ENCODE peak calls at places on chromosomes 11 and 22, in seven cellular contexts. Y is BJ, Q is tibial nerve, G is body of pancreas, T is OCI-LY7, A is thoracic aorta, B is endothelial cell of umbilical vein. F is an unnamed sample.

GRCh38 chr22:31039393-31039792 is 41.7 kb upstream of the SMTN start:
- DNase-seq in Y (peak; percentile 71), Q (peak; percentile 19), G (no peak), A (no peak), T (no peak), B (no peak), F (peak; percentile 68)

GRCh38 chr22:32897400-32897799 is 95.9 kb downstream of the TIMP3 start:
- DNase-seq in T (no peak), Y (peak; percentile 59), A (no peak), G (no peak), B (no peak), Q (no peak), F (peak; percentile 57)

GRCh38 chr22:49735411-49736311 is 92.0 kb downstream of the BRD1 start:
- DNase-seq in T (no peak), B (peak; percentile 8), Q (no peak), A (no peak), G (no peak), Y (no peak), F (no peak)

GRCh38 chr22:22019659-22020424 is 37.3 kb upstream of the TOP3B start:
- DNase-seq in Y (no peak), G (no peak), B (no peak), T (no peak), A (no peak), Q (no peak), F (no peak)

GRCh38 chr11:12390687-12391110 is 13.3 kb downstream of the PARVA start:
- DNase-seq in Y (no peak), B (no peak), T (no peak), Q (no peak), A (no peak), G (no peak), F (no peak)

GRCh38 chr11:126772267-126772666 is 228.3 kb downstream of the KIRREL3 start:
- DNase-seq in A (no peak), G (no peak), Q (no peak), Y (no peak), B (no peak), T (no peak), F (no peak)

GRCh38 chr11:103450241-103450640 is 341.0 kb downstream of the DYNC2H1 start:
- DNase-seq in G (no peak), Q (no peak), Y (no peak), B (no peak), T (no peak), A (no peak), F (peak; percentile 80)

GRCh38 chr11:104609297-104609696 is 289.0 kb downstream of the CASP12 start:
- DNase-seq in T (peak; percentile 41), G (peak; percentile 16), Q (no peak), A (no peak), B (peak; percentile 80), Y (no peak), F (peak; percentile 95)

GRCh38 chr11:1197886-1198765 is 24.7 kb upstream of the MUC5B start:
- DNase-seq in B (no peak), Y (no peak), G (peak; percentile 9), Q (no peak), T (no peak), A (peak; percentile 1), F (no peak)

GRCh38 chr11:47271328-47271727 is 1.4 kb downstream of the MADD start:
- DNase-seq in B (no peak), T (peak; percentile 25), Q (no peak), G (no peak), Y (no peak), A (no peak), F (no peak)
- H3K4me3 ChIP-seq in B (no peak overlapping the region), T (peak overlapping the region; percentile 78), Q (no peak overlapping the region), G (no peak overlapping the region), Y (peak overlapping the region; percentile 1), A (peak overlapping the region; percentile 94), F (peak overlapping the region; percentile 80)

GRCh38 chr11:64449381-64450167 is 90.6 kb downstream of the RPS6KA4 start:
- DNase-seq in Q (no peak), B (peak; percentile 59), T (peak; percentile 82), A (no peak), Y (no peak), G (peak; percentile 73), F (peak; percentile 66)
- H3K4me3 ChIP-seq in Q (peak overlapping the region; percentile 6), B (no peak overlapping the region), T (peak overlapping the region; percentile 56), A (peak overlapping the region; percentile 70), Y (no peak overlapping the region), G (no peak overlapping the region), F (no peak overlapping the region)

GRCh38 chr11:76382209-76382608 is 1.1 kb downstream of the GVQW3 start:
- DNase-seq in T (peak; percentile 70), G (no peak), Q (no peak), Y (no peak), A (no peak), B (no peak), F (no peak)
- H3K4me3 ChIP-seq in T (peak overlapping the region; percentile 94), G (peak overlapping the region; percentile 64), Q (no peak overlapping the region), Y (no peak overlapping the region), A (no peak overlapping the region), B (peak overlapping the region; percentile 89), F (no peak overlapping the region)

GRCh38 chr11:27388001-27388400 is 25.0 kb upstream of the CCDC34 start:
- DNase-seq in B (no peak), A (no peak), Q (no peak), T (no peak), Y (no peak), G (no peak), F (no peak)
- H3K4me3 ChIP-seq in B (no peak overlapping the region), A (no peak overlapping the region), Q (no peak overlapping the region), T (no peak overlapping the region), Y (no peak overlapping the region), G (no peak overlapping the region), F (no peak overlapping the region)

GRCh38 chr11:60274462-60274861 is 6.0 kb upstream of the MS4A4A start:
- DNase-seq in G (no peak), Q (no peak), B (no peak), T (no peak), Y (no peak), A (no peak), F (no peak)
- H3K4me3 ChIP-seq in G (no peak overlapping the region), Q (no peak overlapping the region), B (no peak overlapping the region), T (no peak overlapping the region), Y (no peak overlapping the region), A (no peak overlapping the region), F (no peak overlapping the region)

GRCh38 chr11:7515544-7515943 is 1.7 kb downstream of the PPFIBP2 start:
- DNase-seq in A (no peak), T (no peak), G (no peak), B (no peak), Y (no peak), Q (no peak), F (no peak)

GRCh38 chr11:7518811-7519562 is 5.2 kb downstream of the PPFIBP2 start:
- DNase-seq in Y (no peak), T (no peak), A (no peak), G (no peak), B (no peak), Q (no peak), F (no peak)

GRCh38 chr11:7513210-7514098 is at the start of gene PPFIBP2:
- DNase-seq in B (peak; percentile 63), T (peak; percentile 86), A (peak; percentile 27), Y (no peak), G (peak; percentile 84), Q (peak; percentile 66), F (peak; percentile 66)

GRCh38 chr11:7514099-7514725 is 413 bp downstream of the PPFIBP2 start:
- DNase-seq in Q (no peak), Y (no peak), B (no peak), T (peak; percentile 41), A (no peak), G (no peak), F (no peak)

GRCh38 chr11:7516488-7516887 is 2.7 kb downstream of the PPFIBP2 start:
- DNase-seq in B (no peak), Y (no peak), Q (no peak), T (peak; percentile 90), G (no peak), A (no peak), F (no peak)
- H3K4me3 ChIP-seq in B (no peak overlapping the region), Y (no peak overlapping the region), Q (no peak overlapping the region), T (peak overlapping the region; percentile 97), G (no peak overlapping the region), A (no peak overlapping the region), F (no peak overlapping the region)

GRCh38 chr11:102138677-102139076 is 28.4 kb downstream of the YAP1 start:
- DNase-seq in B (no peak), T (no peak), Q (no peak), Y (peak; percentile 42), A (no peak), G (no peak), F (peak; percentile 65)

GRCh38 chr11:102142333-102142732 is 32.1 kb downstream of the YAP1 start:
- DNase-seq in G (no peak), T (no peak), A (no peak), Q (no peak), B (no peak), Y (no peak), F (no peak)

GRCh38 chr11:102138223-102138622 is 28.0 kb downstream of the YAP1 start:
- DNase-seq in Q (no peak), T (no peak), Y (no peak), B (no peak), A (no peak), G (no peak), F (no peak)

GRCh38 chr11:102135256-102135655 is 25.0 kb downstream of the YAP1 start:
- DNase-seq in G (no peak), A (no peak), T (no peak), Y (no peak), Q (no peak), B (no peak), F (no peak)

DNA sequence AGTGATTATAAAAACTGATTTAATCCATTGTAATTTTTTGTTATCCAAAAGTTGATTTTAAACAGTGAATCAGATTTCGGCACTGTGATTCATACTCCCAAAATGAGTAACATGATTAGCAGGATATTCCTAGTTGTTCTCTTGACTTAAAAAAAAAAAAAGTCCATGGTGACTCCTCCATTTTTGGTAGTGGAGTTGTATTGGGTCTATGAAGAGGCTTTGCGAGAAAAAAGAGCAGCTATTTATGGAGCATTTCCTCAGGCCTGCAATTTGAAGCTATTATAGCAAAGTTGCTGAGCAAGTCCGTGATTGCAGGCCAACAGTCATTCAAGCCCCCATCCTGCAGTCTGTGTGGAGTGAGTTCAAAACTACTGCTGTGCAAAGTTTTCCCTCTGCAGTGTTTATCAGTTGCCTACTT is 28.8 kb downstream of the YAP1 start:
- DNase-seq in Y (peak; percentile 74), B (peak; percentile 13), T (no peak), Q (no peak), A (peak; percentile 9), G (no peak), F (peak; percentile 78)
- H3K4me3 ChIP-seq in Y (no peak overlapping the region), B (no peak overlapping the region), T (no peak overlapping the region), Q (no peak overlapping the region), A (peak overlapping the region; percentile 41), G (no peak overlapping the region), F (no peak overlapping the region)

DNA sequence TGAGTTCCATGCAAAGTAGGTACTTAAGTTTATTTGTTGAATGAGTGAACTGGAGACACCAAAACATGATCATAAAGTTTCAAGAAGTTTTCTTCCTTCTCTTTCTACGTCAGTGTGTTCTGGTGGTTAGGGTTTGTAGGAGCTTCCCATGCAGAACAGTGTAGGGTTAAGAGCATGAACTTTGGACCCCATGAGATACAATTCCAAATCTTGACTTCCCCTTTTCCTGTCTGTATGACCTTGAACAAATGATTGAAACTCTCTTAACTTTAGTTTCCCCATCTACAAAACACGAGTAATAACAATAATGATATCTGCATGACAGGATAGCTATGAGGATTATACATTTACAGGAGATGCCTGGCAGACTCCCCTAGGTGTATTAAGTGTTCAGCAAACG is 41.0 kb upstream of the TENM4 start:
- DNase-seq in T (no peak), G (no peak), A (no peak), Y (no peak), B (no peak), Q (no peak), F (no peak)
- H3K4me3 ChIP-seq in T (no peak overlapping the region), G (no peak overlapping the region), A (no peak overlapping the region), Y (no peak overlapping the region), B (no peak overlapping the region), Q (no peak overlapping the region), F (no peak overlapping the region)